ENCODE peak calls at places on chromosomes 13 and 19, in ten cellular contexts. Q, A, B, P, H, X, M, J, D and T are unnamed samples.

GRCh38 chr13:113400621-113401451 is 36.9 kb upstream of the GRTP1 start:
- DNase-seq in B (no peak), H (no peak), A (no peak), M (no peak), P (no peak), J (no peak), X (no peak), D (no peak), Q (no peak), T (no peak)

GRCh38 chr19:45117666-45118065 is 24.7 kb downstream of the PPP1R37 start:
- DNase-seq in J (no peak), B (no peak), X (no peak), D (no peak), A (no peak), P (no peak), H (no peak), Q (no peak), M (no peak), T (no peak)

GRCh38 chr19:58399903-58400637 is 4.6 kb downstream of the RNF225 start:
- DNase-seq in A (no peak), X (no peak), M (no peak), D (no peak), B (no peak), J (no peak), P (no peak), H (no peak), Q (no peak), T (no peak)

GRCh38 chr13:114259374-114259773 is 22.0 kb upstream of the UPF3A start:
- DNase-seq in D (no peak), A (no peak), H (no peak), M (no peak), P (no peak), J (no peak), Q (no peak), B (no peak), X (no peak), T (no peak)

GRCh38 chr19:2048959-2049740 is 1.9 kb downstream of the MKNK2 start:
- DNase-seq in H (no peak), Q (no peak), P (no peak), D (no peak), J (no peak), M (no peak), A (no peak), B (no peak), X (no peak), T (no peak)

GRCh38 chr13:75959861-75960481 is 323.8 kb downstream of the LMO7 start:
- DNase-seq in J (no peak), X (no peak), B (no peak), P (no peak), Q (no peak), M (no peak), H (no peak), D (no peak), A (no peak), T (peak; percentile 90)

GRCh38 chr19:1945899-1946298 is 4.9 kb downstream of the CSNK1G2 start:
- DNase-seq in Q (peak; percentile 38), D (no peak), B (peak; percentile 93), H (no peak), M (no peak), A (peak; percentile 34), X (no peak), J (peak; percentile 49), P (no peak), T (no peak)

GRCh38 chr19:48102870-48103751 is 7.5 kb downstream of the PLA2G4C start:
- DNase-seq in Q (peak; percentile 21), A (peak; percentile 17), H (no peak), B (peak; percentile 82), P (no peak), J (peak; percentile 59), D (no peak), X (peak; percentile 34), M (no peak), T (peak; percentile 65)

GRCh38 chr19:1118999-1119398 is 15.2 kb downstream of the GPX4 start:
- DNase-seq in Q (no peak), H (no peak), X (no peak), J (no peak), D (no peak), B (no peak), A (no peak), P (no peak), M (no peak), T (no peak)

GRCh38 chr13:112545866-112546265 is 42.1 kb downstream of the TUBGCP3 start:
- DNase-seq in B (no peak), X (no peak), M (peak; percentile 78), Q (peak; percentile 44), J (peak; percentile 84), H (peak; percentile 15), P (no peak), A (no peak), D (no peak), T (no peak)

GRCh38 chr13:53844747-53845146 is 816.1 kb downstream of the OLFM4 start:
- DNase-seq in P (no peak), A (no peak), B (no peak), X (no peak), H (no peak), Q (no peak), D (no peak), J (no peak), M (no peak), T (no peak)

GRCh38 chr13:45784755-45785675 is 66.5 kb downstream of the SIAH3 start:
- DNase-seq in B (no peak), J (no peak), X (no peak), M (no peak), P (no peak), A (no peak), Q (no peak), H (no peak), D (no peak), T (no peak)